ENCODE peak calls at places on chromosomes 4 and X, in five cellular contexts. A is astrocyte of the cerebellum, Q is spleen, S is GM06990, L is psoas muscle. Z is an unnamed sample.

GRCh38 chr4:7831330-7831729 is 108.3 kb downstream of the AFAP1 start:
- DNase-seq in A (no peak), Q (no peak), S (peak; percentile 30), L (peak; percentile 64), Z (no peak)

GRCh38 chr4:95833652-95834276 is 6.1 kb upstream of the PDHA2 start:
- DNase-seq in A (no peak), Q (no peak), S (no peak), L (no peak), Z (no peak)

GRCh38 chr4:174119051-174119450 is 164.4 kb downstream of the FBXO8 start:
- DNase-seq in A (peak; percentile 8), Q (no peak), S (no peak), L (no peak), Z (no peak)

GRCh38 chr4:37541956-37542355 is 144.2 kb downstream of the RELL1 start:
- DNase-seq in A (no peak), Q (no peak), S (no peak), L (no peak), Z (no peak)

GRCh38 chr4:106334732-106335131 is 18.4 kb downstream of the AIMP1 start:
- DNase-seq in A (no peak), Q (no peak), S (no peak), L (no peak), Z (no peak)

GRCh38 chrX:37652589-37653271 is 32.9 kb upstream of the XK start:
- DNase-seq in A (no peak), Q (no peak), S (no peak), L (no peak), Z (no peak)

GRCh38 chr4:61204353-61204752 is 4.2 kb downstream of the ADGRL3 start:
- DNase-seq in A (no peak), Q (no peak), S (no peak), L (no peak), Z (no peak)

GRCh38 chr4:186190456-186191265 is 706 bp upstream of the CYP4V2 start:
- DNase-seq in A (no peak), Q (peak; percentile 92), S (no peak), L (no peak), Z (no peak)

GRCh38 chr4:66959207-66959606 is 586.1 kb downstream of the CENPC start:
- DNase-seq in A (no peak), Q (no peak), S (no peak), L (no peak), Z (no peak)

GRCh38 chr4:73507541-73507940 is 26.0 kb downstream of the AFM start:
- DNase-seq in A (no peak), Q (no peak), S (no peak), L (no peak), Z (no peak)

GRCh38 chr4:184306949-184307348 is 89.3 kb upstream of the ENPP6 start:
- DNase-seq in A (no peak), Q (no peak), S (no peak), L (no peak), Z (no peak)

GRCh38 chrX:298993-299392 is 17.8 kb downstream of the PLCXD1 start:
- DNase-seq in A (no peak), Q (peak; percentile 67), S (no peak), L (no peak), Z (peak; percentile 76)

GRCh38 chr4:150482581-150482980 is 99.4 kb upstream of the MAB21L2 start:
- DNase-seq in A (no peak), Q (no peak), S (no peak), L (no peak), Z (no peak)

GRCh38 chrX:43176686-43177085 is 398.7 kb upstream of the PPP1R2C start:
- DNase-seq in A (no peak), Q (no peak), S (no peak), L (no peak), Z (no peak)

GRCh38 chr4:15253346-15253745 is 174.5 kb upstream of the C1QTNF7 start:
- DNase-seq in A (no peak), Q (no peak), S (no peak), L (no peak), Z (no peak)

GRCh38 chrX:1181131-1181530 is 31.3 kb downstream of the CRLF2 start:
- DNase-seq in A (no peak), Q (peak; percentile 38), S (no peak), L (no peak), Z (no peak)

GRCh38 chr4:42607011-42607726 is 49.7 kb downstream of the ATP8A1 start:
- DNase-seq in A (no peak), Q (no peak), S (no peak), L (no peak), Z (no peak)

GRCh38 chr4:156820931-156821330 is 150.7 kb downstream of the PDGFC start:
- DNase-seq in A (no peak), Q (no peak), S (no peak), L (no peak), Z (no peak)

GRCh38 chrX:153537526-153538295 is 20.3 kb downstream of the ATP2B3 start:
- DNase-seq in A (no peak), Q (no peak), S (no peak), L (no peak), Z (no peak)

GRCh38 chr4:56648245-56649151 is 32.6 kb downstream of the HOPX start:
- DNase-seq in A (no peak), Q (no peak), S (no peak), L (no peak), Z (no peak)

GRCh38 chr4:80183196-80184052 is 13.9 kb upstream of the PRDM8 start:
- DNase-seq in A (no peak), Q (no peak), S (no peak), L (peak; percentile 67), Z (no peak)

GRCh38 chr4:17324431-17324830 is 187.5 kb downstream of the QDPR start:
- DNase-seq in A (peak; percentile 39), Q (no peak), S (no peak), L (no peak), Z (no peak)

GRCh38 chrX:151703487-151703886 is 8.2 kb downstream of the PRRG3 start:
- DNase-seq in A (no peak), Q (no peak), S (no peak), L (no peak), Z (no peak)

GRCh38 chr4:80197132-80197573 is at the start of gene PRDM8:
- DNase-seq in A (no peak), Q (peak; percentile 85), S (no peak), L (no peak), Z (no peak)

GRCh38 chrX:40176979-40177430 is 79.2 kb upstream of the BCOR start:
- DNase-seq in A (no peak), Q (peak; percentile 84), S (no peak), L (peak; percentile 69), Z (peak; percentile 33)

GRCh38 chr4:24989327-24989726 is 41.4 kb downstream of the LGI2 start:
- DNase-seq in A (no peak), Q (no peak), S (no peak), L (no peak), Z (no peak)

DNA sequence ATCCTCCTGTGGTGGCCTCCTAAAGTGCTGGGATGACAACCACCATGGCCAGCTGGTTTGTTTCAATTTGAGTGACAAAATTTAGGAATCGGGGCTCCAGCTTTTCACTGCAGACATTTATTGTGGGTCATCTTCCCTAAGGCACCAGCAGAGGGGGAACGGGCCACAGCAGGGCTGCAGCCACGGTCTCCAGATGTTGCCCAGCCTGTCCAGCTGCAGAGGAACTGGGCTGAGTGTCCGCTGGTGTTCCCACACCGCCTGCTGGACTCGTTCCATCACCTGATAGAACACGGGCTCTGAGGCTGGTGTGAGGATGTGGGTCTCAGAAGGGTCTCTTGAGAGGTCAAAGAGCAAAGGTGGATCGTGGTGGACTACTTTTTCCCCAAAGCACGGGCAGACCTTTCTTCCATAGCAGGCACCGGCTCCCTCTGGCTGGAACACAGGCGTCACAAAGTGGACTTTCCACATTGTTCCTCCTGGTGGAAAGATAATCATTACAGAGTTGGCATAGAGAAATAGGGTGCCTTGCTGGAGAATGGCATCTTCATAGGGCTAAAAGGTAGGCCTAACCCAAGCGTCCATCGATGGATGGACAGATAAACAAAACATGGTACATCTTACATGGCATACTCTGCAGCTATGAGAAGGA is 5.7 kb upstream of the ARSD start:
- DNase-seq in A (no peak), Q (no peak), S (no peak), L (no peak), Z (no peak)
- TF ChIP-seq CTCF in A (no peak), Q (no peak), S (no peak), L (no peak), Z (no peak)

GRCh38 chrX:155143959-155144548 is 72.2 kb upstream of the VBP1 start:
- DNase-seq in A (no peak), Q (no peak), S (no peak), L (no peak), Z (no peak)

GRCh38 chrX:155144926-155145325 is 71.3 kb upstream of the VBP1 start:
- DNase-seq in A (no peak), Q (no peak), S (no peak), L (no peak), Z (no peak)

GRCh38 chrX:155148724-155149537 is 67.3 kb upstream of the VBP1 start:
- DNase-seq in A (no peak), Q (no peak), S (no peak), L (no peak), Z (no peak)
- TF ChIP-seq CTCF in A (peak; percentile 46), Q (peak; percentile 57), S (peak; percentile 43), L (peak; percentile 35), Z (peak; percentile 69)

GRCh38 chr4:75702919-75703411 is 21.4 kb upstream of the USO1 start:
- DNase-seq in A (no peak), Q (no peak), S (no peak), L (no peak), Z (no peak)

GRCh38 chr4:75710246-75710645 is 14.1 kb upstream of the USO1 start:
- DNase-seq in A (peak; percentile 26), Q (no peak), S (no peak), L (no peak), Z (no peak)

GRCh38 chr4:75705198-75705712 is 19.1 kb upstream of the USO1 start:
- DNase-seq in A (peak; percentile 29), Q (no peak), S (no peak), L (no peak), Z (no peak)

DNA sequence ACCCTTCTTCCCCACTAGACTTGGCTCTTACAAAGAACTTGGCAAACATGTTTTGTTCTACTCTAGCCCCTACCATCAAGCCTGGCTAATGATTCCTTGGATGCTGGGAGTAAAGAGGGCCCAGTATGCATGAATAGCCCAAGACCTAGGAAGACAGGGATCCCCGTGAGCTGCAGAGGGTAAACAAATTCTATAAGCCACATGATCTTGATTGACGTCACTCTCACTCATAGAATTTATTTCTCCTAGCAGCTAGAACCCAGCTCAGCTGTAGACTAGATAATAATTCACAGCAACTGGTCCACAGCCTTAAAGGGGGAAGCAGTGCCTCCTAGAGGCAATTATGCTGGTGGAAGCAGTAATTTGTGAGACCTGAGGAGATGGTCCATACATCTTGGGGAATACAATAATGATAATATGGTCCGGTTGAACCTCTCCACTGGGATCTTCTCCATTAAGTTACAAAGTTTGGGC is 16.1 kb upstream of the USO1 start:
- DNase-seq in A (no peak), Q (no peak), S (peak; percentile 20), L (no peak), Z (no peak)
- TF ChIP-seq CTCF in A (peak; percentile 10), Q (peak; percentile 26), S (peak; percentile 50), L (peak; percentile 15), Z (peak; percentile 32)

GRCh38 chr4:153228512-153229145 is 24.4 kb downstream of the TRIM2 start:
- DNase-seq in A (no peak), Q (no peak), S (no peak), L (no peak), Z (no peak)

GRCh38 chr4:153227501-153227900 is 23.3 kb downstream of the TRIM2 start:
- DNase-seq in A (no peak), Q (no peak), S (no peak), L (no peak), Z (no peak)

GRCh38 chr4:153234923-153235322 is 30.7 kb downstream of the TRIM2 start:
- DNase-seq in A (no peak), Q (no peak), S (no peak), L (no peak), Z (no peak)

GRCh38 chr4:153233761-153234371 is 29.6 kb downstream of the TRIM2 start:
- DNase-seq in A (peak; percentile 81), Q (no peak), S (no peak), L (no peak), Z (no peak)

GRCh38 chr4:153232768-153233167 is 28.5 kb downstream of the TRIM2 start:
- DNase-seq in A (no peak), Q (no peak), S (no peak), L (no peak), Z (no peak)
- TF ChIP-seq CTCF in A (peak; percentile 13), Q (no peak), S (peak; percentile 63), L (no peak), Z (peak; percentile 36)